ENCODE peak calls at places on chromosomes 6 and 20, in four cellular contexts. One of them, this sample, is unnamed.

GRCh38 chr20:37781626-37782025 is 87.8 kb downstream of the CTNNBL1 start:
- DNase-seq in psoas muscle: no peak
- DNase-seq in GM13977: no peak
- DNase-seq in stomach: no peak
- DNase-seq in this sample: no peak

GRCh38 chr6:43856005-43856765 is 86.2 kb downstream of the VEGFA start:
- DNase-seq in stomach: peak
- DNase-seq in psoas muscle: peak
- DNase-seq in GM13977: no peak
- DNase-seq in this sample: no peak

GRCh38 chr6:46042355-46042999 is 26.8 kb upstream of the CLIC5 start:
- DNase-seq in stomach: no peak
- DNase-seq in GM13977: peak
- DNase-seq in psoas muscle: no peak
- DNase-seq in this sample: peak

GRCh38 chr6:20893415-20893814 is 359.2 kb downstream of the CDKAL1 start:
- DNase-seq in GM13977: no peak
- DNase-seq in stomach: no peak
- DNase-seq in psoas muscle: no peak
- DNase-seq in this sample: no peak

GRCh38 chr6:138563650-138564049 is 64.4 kb upstream of the NHSL1 start:
- DNase-seq in stomach: no peak
- DNase-seq in GM13977: no peak
- DNase-seq in psoas muscle: no peak
- DNase-seq in this sample: no peak

GRCh38 chr20:50904067-50904570 is 27.1 kb downstream of the ADNP start:
- DNase-seq in GM13977: no peak
- DNase-seq in psoas muscle: no peak
- DNase-seq in stomach: no peak
- DNase-seq in this sample: no peak

GRCh38 chr6:131660195-131660594 is 23.1 kb downstream of the ENPP3 start:
- DNase-seq in psoas muscle: no peak
- DNase-seq in GM13977: no peak
- DNase-seq in stomach: no peak
- DNase-seq in this sample: no peak

GRCh38 chr6:88499845-88500699 is 333.9 kb upstream of the CNR1 start:
- DNase-seq in GM13977: peak
- DNase-seq in psoas muscle: no peak
- DNase-seq in stomach: no peak
- DNase-seq in this sample: no peak

GRCh38 chr6:43593938-43594337 is 18.0 kb downstream of the POLH start:
- DNase-seq in GM13977: no peak
- DNase-seq in psoas muscle: no peak
- DNase-seq in stomach: no peak
- DNase-seq in this sample: no peak

GRCh38 chr6:27178001-27178730 is 69.3 kb upstream of the PRSS16 start:
- DNase-seq in stomach: peak
- DNase-seq in GM13977: peak
- DNase-seq in psoas muscle: no peak
- DNase-seq in this sample: peak

GRCh38 chr6:121450242-121450641 is 14.8 kb downstream of the GJA1 start:
- DNase-seq in psoas muscle: no peak
- DNase-seq in stomach: no peak
- DNase-seq in GM13977: no peak
- DNase-seq in this sample: no peak

GRCh38 chr20:62396367-62397239 is 9.7 kb downstream of the RPS21 start:
- DNase-seq in stomach: no peak
- DNase-seq in psoas muscle: no peak
- DNase-seq in GM13977: no peak
- DNase-seq in this sample: no peak

GRCh38 chr20:16785221-16785620 is 37.1 kb downstream of the OTOR start:
- DNase-seq in psoas muscle: no peak
- DNase-seq in stomach: no peak
- DNase-seq in GM13977: no peak
- DNase-seq in this sample: no peak

GRCh38 chr20:43716123-43716522 is 10.7 kb downstream of the GTSF1L start:
- DNase-seq in stomach: no peak
- DNase-seq in psoas muscle: no peak
- DNase-seq in GM13977: no peak
- DNase-seq in this sample: no peak

GRCh38 chr6:35496851-35497570 is at the start of gene TEAD3:
- DNase-seq in stomach: peak
- DNase-seq in GM13977: peak
- DNase-seq in psoas muscle: peak
- DNase-seq in this sample: peak

GRCh38 chr6:116251568-116252384 is 2.1 kb downstream of the TSPYL4 start:
- DNase-seq in GM13977: no peak
- DNase-seq in stomach: no peak
- DNase-seq in psoas muscle: no peak
- DNase-seq in this sample: no peak

GRCh38 chr20:37911838-37912273 is 8.9 kb downstream of the VSTM2L start:
- DNase-seq in psoas muscle: peak
- DNase-seq in GM13977: peak
- DNase-seq in stomach: no peak
- DNase-seq in this sample: peak

GRCh38 chr6:20716865-20717264 is 182.6 kb downstream of the CDKAL1 start:
- DNase-seq in psoas muscle: no peak
- DNase-seq in GM13977: peak
- DNase-seq in stomach: no peak
- DNase-seq in this sample: no peak

GRCh38 chr6:8182857-8183256 is 80.5 kb upstream of the EEF1E1 start:
- DNase-seq in psoas muscle: no peak
- DNase-seq in GM13977: no peak
- DNase-seq in stomach: no peak
- DNase-seq in this sample: no peak

GRCh38 chr6:14333556-14334305 is 216.2 kb downstream of the CD83 start:
- DNase-seq in psoas muscle: no peak
- DNase-seq in GM13977: no peak
- DNase-seq in stomach: no peak
- DNase-seq in this sample: no peak

GRCh38 chr6:82145926-82146452 is 101.6 kb downstream of the IBTK start:
- DNase-seq in stomach: no peak
- DNase-seq in psoas muscle: no peak
- DNase-seq in GM13977: no peak
- DNase-seq in this sample: no peak

GRCh38 chr6:117138920-117139319 is 126.4 kb upstream of the VGLL2 start:
- DNase-seq in psoas muscle: no peak
- DNase-seq in GM13977: no peak
- DNase-seq in stomach: no peak
- DNase-seq in this sample: no peak

GRCh38 chr6:113009682-113010081 is 662.6 kb downstream of the RFPL4B start:
- DNase-seq in GM13977: no peak
- DNase-seq in psoas muscle: no peak
- DNase-seq in stomach: no peak
- DNase-seq in this sample: no peak

GRCh38 chr6:35024601-35025054 is 116.5 kb downstream of the TCP11 start:
- DNase-seq in stomach: peak
- DNase-seq in GM13977: no peak
- DNase-seq in psoas muscle: peak
- DNase-seq in this sample: no peak

GRCh38 chr6:43803055-43803782 is 33.2 kb downstream of the VEGFA start:
- DNase-seq in stomach: no peak
- DNase-seq in psoas muscle: peak
- DNase-seq in GM13977: no peak
- DNase-seq in this sample: no peak

GRCh38 chr6:169189227-169189626 is 64.4 kb downstream of the THBS2 start:
- DNase-seq in psoas muscle: no peak
- DNase-seq in GM13977: no peak
- DNase-seq in stomach: no peak
- DNase-seq in this sample: no peak

GRCh38 chr6:15551798-15552197 is 111.0 kb downstream of the DTNBP1 start:
- DNase-seq in stomach: no peak
- DNase-seq in psoas muscle: no peak
- DNase-seq in GM13977: no peak
- DNase-seq in this sample: no peak

GRCh38 chr20:52348434-52348833 is 156.9 kb upstream of the ZFP64 start:
- DNase-seq in psoas muscle: no peak
- DNase-seq in GM13977: no peak
- DNase-seq in stomach: no peak
- DNase-seq in this sample: no peak

GRCh38 chr20:44646023-44646640 is 5.4 kb downstream of the ADA start:
- DNase-seq in stomach: no peak
- DNase-seq in GM13977: no peak
- DNase-seq in psoas muscle: no peak
- DNase-seq in this sample: peak

GRCh38 chr20:12098411-12098810 is 180.7 kb downstream of the BTBD3 start:
- DNase-seq in stomach: no peak
- DNase-seq in GM13977: no peak
- DNase-seq in psoas muscle: no peak
- DNase-seq in this sample: no peak

GRCh38 chr6:8194499-8194898 is 92.2 kb upstream of the EEF1E1 start:
- DNase-seq in stomach: no peak
- DNase-seq in psoas muscle: no peak
- DNase-seq in GM13977: no peak
- DNase-seq in this sample: no peak

GRCh38 chr6:89984926-89985743 is 90.9 kb downstream of the GJA10 start:
- DNase-seq in stomach: no peak
- DNase-seq in GM13977: no peak
- DNase-seq in psoas muscle: peak
- DNase-seq in this sample: peak

GRCh38 chr6:34638834-34639736 is 57.5 kb downstream of the ILRUN start:
- DNase-seq in stomach: no peak
- DNase-seq in psoas muscle: no peak
- DNase-seq in GM13977: peak
- DNase-seq in this sample: no peak

GRCh38 chr6:29953706-29954105 is 11.4 kb downstream of the HLA-A start:
- DNase-seq in stomach: no peak
- DNase-seq in GM13977: no peak
- DNase-seq in psoas muscle: no peak
- DNase-seq in this sample: no peak

GRCh38 chr6:135221505-135221904 is 40.4 kb downstream of the MYB start:
- DNase-seq in psoas muscle: no peak
- DNase-seq in stomach: no peak
- DNase-seq in GM13977: no peak
- DNase-seq in this sample: no peak

GRCh38 chr6:27157461-27158315 is 89.8 kb upstream of the PRSS16 start:
- DNase-seq in psoas muscle: peak
- DNase-seq in GM13977: no peak
- DNase-seq in stomach: peak
- DNase-seq in this sample: peak

DNA sequence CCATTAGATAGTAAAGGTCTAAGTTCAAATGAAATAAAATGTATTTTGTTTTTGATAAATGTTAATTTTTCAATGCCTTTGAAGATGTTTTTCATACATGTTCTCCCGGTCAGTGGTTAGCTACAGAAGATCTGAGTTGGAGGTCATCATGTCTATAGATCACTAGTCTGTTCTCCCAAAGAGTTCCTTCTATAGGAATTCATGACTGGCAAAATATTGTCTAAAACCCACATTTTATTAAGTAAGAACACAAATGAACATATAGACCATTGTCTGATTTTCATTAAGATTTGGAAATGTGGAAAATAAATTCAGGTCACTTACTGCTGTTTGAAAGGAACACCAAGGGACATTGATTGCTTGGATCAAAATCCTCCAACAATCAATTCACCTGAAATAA is 23.6 kb downstream of the HAO1 start:
- DNase-seq in stomach: no peak
- DNase-seq in psoas muscle: no peak
- DNase-seq in GM13977: no peak
- DNase-seq in this sample: no peak
- TF ChIP-seq CTCF in stomach: no peak
- TF ChIP-seq CTCF in psoas muscle: no peak
- TF ChIP-seq CTCF in GM13977: no peak
- TF ChIP-seq CTCF in this sample: no peak

GRCh38 chr20:53957421-53958172 is 112.8 kb downstream of the BCAS1 start:
- DNase-seq in stomach: no peak
- DNase-seq in psoas muscle: no peak
- DNase-seq in GM13977: no peak
- DNase-seq in this sample: no peak
- TF ChIP-seq CTCF in stomach: no peak
- TF ChIP-seq CTCF in psoas muscle: no peak
- TF ChIP-seq CTCF in GM13977: no peak
- TF ChIP-seq CTCF in this sample: no peak

GRCh38 chr6:37366910-37367309 is 13.1 kb downstream of the RNF8 start:
- DNase-seq in stomach: no peak
- DNase-seq in psoas muscle: no peak
- DNase-seq in GM13977: no peak
- DNase-seq in this sample: no peak

GRCh38 chr6:37367557-37367956 is 13.8 kb downstream of the RNF8 start:
- DNase-seq in psoas muscle: no peak
- DNase-seq in GM13977: no peak
- DNase-seq in stomach: no peak
- DNase-seq in this sample: no peak

GRCh38 chr6:37362101-37362823 is 8.5 kb downstream of the RNF8 start:
- DNase-seq in psoas muscle: no peak
- DNase-seq in GM13977: no peak
- DNase-seq in stomach: no peak
- DNase-seq in this sample: no peak

GRCh38 chr6:37368961-37369320 is 15.2 kb downstream of the RNF8 start:
- DNase-seq in GM13977: no peak
- DNase-seq in psoas muscle: no peak
- DNase-seq in stomach: no peak
- DNase-seq in this sample: no peak

GRCh38 chr6:37365791-37366190 is 12.0 kb downstream of the RNF8 start:
- DNase-seq in stomach: no peak
- DNase-seq in psoas muscle: no peak
- DNase-seq in GM13977: no peak
- DNase-seq in this sample: no peak
- TF ChIP-seq CTCF in stomach: no peak
- TF ChIP-seq CTCF in psoas muscle: peak
- TF ChIP-seq CTCF in GM13977: peak
- TF ChIP-seq CTCF in this sample: no peak

GRCh38 chr20:36479938-36480337 is 61.4 kb upstream of the MYL9 start:
- DNase-seq in GM13977: no peak
- DNase-seq in stomach: no peak
- DNase-seq in psoas muscle: no peak
- DNase-seq in this sample: no peak
- TF ChIP-seq CTCF in GM13977: no peak
- TF ChIP-seq CTCF in stomach: no peak
- TF ChIP-seq CTCF in psoas muscle: no peak
- TF ChIP-seq CTCF in this sample: no peak

DNA sequence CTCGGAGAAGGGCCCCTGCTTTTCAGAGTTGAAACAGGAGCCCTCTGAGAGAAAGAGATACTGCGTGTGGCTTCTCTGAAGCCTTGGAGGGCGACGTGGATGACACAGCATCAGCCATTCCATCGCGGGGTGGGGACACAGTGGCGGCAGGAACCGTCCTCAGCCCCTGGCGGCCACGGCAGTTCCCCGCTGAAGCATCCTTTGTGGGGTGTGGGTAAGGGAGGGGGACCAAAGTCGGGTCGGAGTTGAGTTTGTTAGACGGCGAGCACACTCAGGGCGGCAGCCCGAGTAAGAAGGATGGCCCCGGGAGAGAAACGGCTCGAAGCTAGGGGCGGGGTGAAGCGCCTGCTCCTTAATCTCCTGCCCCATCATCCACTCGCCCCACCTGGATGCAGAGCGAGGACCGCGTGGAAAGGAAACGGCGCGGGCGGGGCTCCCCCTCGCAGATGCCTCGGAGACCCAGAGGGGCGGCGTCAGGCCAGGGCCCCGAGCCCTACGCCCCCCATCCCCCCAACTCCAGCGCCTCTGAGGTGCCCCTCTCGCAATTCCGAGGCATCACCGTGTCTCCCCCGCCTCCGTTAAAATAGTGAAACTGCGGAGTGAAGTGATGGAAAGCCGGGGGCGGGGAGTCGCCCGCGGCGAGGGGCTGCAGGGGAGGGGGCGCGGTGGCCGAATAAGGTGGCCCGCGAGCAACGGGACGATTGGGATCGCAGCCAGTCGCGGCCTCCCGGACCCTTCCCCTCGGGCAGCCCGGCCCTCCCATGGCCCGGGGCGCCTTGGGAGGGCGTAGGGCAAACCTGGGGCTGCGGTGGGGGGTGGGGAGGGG is 796 bp upstream of the RREB1 start:
- DNase-seq in GM13977: peak
- DNase-seq in stomach: no peak
- DNase-seq in psoas muscle: peak
- DNase-seq in this sample: peak
- TF ChIP-seq CTCF in GM13977: peak
- TF ChIP-seq CTCF in stomach: no peak
- TF ChIP-seq CTCF in psoas muscle: no peak
- TF ChIP-seq CTCF in this sample: peak

This sample was measured in activated CD8-positive, alpha-beta T cell treated with anti-CD3 and anti-CD28 coated beads for 36 hours.